ENCODE peak calls at places on chromosomes 1 and 21, in four cellular contexts. T is GM13976, N is uterus, V is fibroblast of pulmonary artery. R is an unnamed sample.

GRCh38 chr1:192952646-192953045 is 106.5 kb downstream of the UCHL5 start:
- DNase-seq in T (no peak), N (no peak), V (peak), R (no peak)

GRCh38 chr21:32356874-32357395 is 35.9 kb downstream of the URB1 start:
- DNase-seq in T (no peak), N (no peak), V (no peak), R (no peak)

GRCh38 chr1:103194060-103194459 is 85.7 kb upstream of the COL11A1 start:
- DNase-seq in T (no peak), N (no peak), V (no peak), R (no peak)

GRCh38 chr1:171913385-171913784 is 72.1 kb downstream of the DNM3 start:
- DNase-seq in T (no peak), N (no peak), V (peak), R (no peak)

GRCh38 chr21:28893687-28894086 is 99.0 kb downstream of the LTN1 start:
- DNase-seq in T (no peak), N (no peak), V (no peak), R (no peak)

GRCh38 chr1:2121071-2121691 is 71.0 kb downstream of the PRKCZ start:
- DNase-seq in T (no peak), N (no peak), V (no peak), R (peak)

GRCh38 chr1:159755608-159756007 is 25.2 kb upstream of the DUSP23 start:
- DNase-seq in T (no peak), N (no peak), V (no peak), R (no peak)

GRCh38 chr1:15454256-15454655 is 2.3 kb upstream of the CELA2A start:
- DNase-seq in T (no peak), N (no peak), V (peak), R (no peak)

GRCh38 chr1:180310095-180310494 is 80.0 kb downstream of the LHX4 start:
- DNase-seq in T (no peak), N (no peak), V (peak), R (no peak)

GRCh38 chr21:43269461-43269860 is 100.7 kb downstream of the CRYAA start:
- DNase-seq in T (peak), N (no peak), V (no peak), R (peak)

GRCh38 chr21:33155005-33155404 is 74.7 kb upstream of the IFNAR2 start:
- DNase-seq in T (no peak), N (no peak), V (no peak), R (no peak)

GRCh38 chr1:54243022-54243421 is 43.1 kb downstream of the MRPL37 start:
- DNase-seq in T (no peak), N (no peak), V (no peak), R (no peak)

GRCh38 chr1:62437273-62437945 is 560 bp downstream of the USP1 start:
- DNase-seq in T (peak), N (peak), V (peak), R (no peak)

GRCh38 chr1:17059391-17060128 is 5.7 kb upstream of the SDHB start:
- DNase-seq in T (peak), N (no peak), V (peak), R (no peak)

GRCh38 chr21:30234643-30235042 is 18.7 kb upstream of the CLDN8 start:
- DNase-seq in T (no peak), N (no peak), V (peak), R (no peak)

GRCh38 chr1:228434674-228435073 is 18.0 kb upstream of the TRIM17 start:
- DNase-seq in T (no peak), N (no peak), V (peak), R (no peak)

GRCh38 chr1:924619-925323 is 1.0 kb downstream of the SAMD11 start:
- DNase-seq in T (no peak), N (no peak), V (peak), R (no peak)

GRCh38 chr1:26296340-26297056 is 9.9 kb downstream of the UBXN11 start:
- DNase-seq in T (no peak), N (no peak), V (no peak), R (no peak)

GRCh38 chr1:17227358-17227915 is 21.5 kb upstream of the PADI3 start:
- DNase-seq in T (no peak), N (no peak), V (no peak), R (no peak)

GRCh38 chr1:228842094-228842775 is 107.0 kb downstream of the RHOU start:
- DNase-seq in T (no peak), N (peak), V (peak), R (no peak)

GRCh38 chr1:230868736-230869385 is 540 bp upstream of the C1orf198 start:
- DNase-seq in T (peak), N (no peak), V (peak), R (no peak)

GRCh38 chr1:39115271-39116110 is 89.0 kb upstream of the MACF1 start:
- DNase-seq in T (no peak), N (no peak), V (peak), R (no peak)

GRCh38 chr1:25780318-25781129 is 19.5 kb upstream of the SELENON start:
- DNase-seq in T (no peak), N (peak), V (no peak), R (no peak)

GRCh38 chr1:56502700-56503245 is 76.6 kb downstream of the PLPP3 start:
- DNase-seq in T (no peak), N (no peak), V (peak), R (no peak)

GRCh38 chr1:40383488-40384412 is 10.2 kb downstream of the SMAP2 start:
- DNase-seq in T (no peak), N (no peak), V (peak), R (no peak)

GRCh38 chr1:204419064-204419403 is 7.4 kb upstream of the PPP1R15B start:
- DNase-seq in T (no peak), N (no peak), V (no peak), R (no peak)

GRCh38 chr1:38274974-38275373 is 228.4 kb upstream of the POU3F1 start:
- DNase-seq in T (no peak), N (no peak), V (peak), R (no peak)

GRCh38 chr1:183870351-183871077 is 65.6 kb downstream of the RGL1 start:
- DNase-seq in T (no peak), N (peak), V (peak), R (no peak)

GRCh38 chr21:44052071-44052829 is 40.1 kb downstream of the TRAPPC10 start:
- DNase-seq in T (no peak), N (no peak), V (no peak), R (no peak)

GRCh38 chr1:85078903-85079302 is 30.6 kb upstream of the MCOLN3 start:
- DNase-seq in T (peak), N (no peak), V (peak), R (no peak)

DNA sequence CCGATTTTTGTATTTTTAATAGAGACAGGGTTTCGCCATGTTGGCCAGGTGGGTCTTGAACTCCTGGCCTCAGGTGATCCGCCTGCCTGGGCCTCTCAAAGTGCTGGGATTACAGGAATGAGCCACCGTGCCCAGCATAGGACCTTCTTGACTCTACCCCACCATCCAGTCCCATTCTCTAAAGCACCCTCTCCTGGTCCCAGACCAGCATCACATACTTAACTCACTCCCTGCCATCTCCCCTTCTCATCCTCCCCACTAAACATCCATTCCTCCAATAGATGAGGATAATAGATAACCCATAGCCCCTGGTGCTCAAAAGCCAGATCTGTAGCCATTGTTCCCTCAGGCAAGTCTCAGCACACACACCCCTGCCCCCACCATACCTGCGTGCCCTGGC is 2.1 kb downstream of the ENTREP3 start:
- DNase-seq in T (no peak), N (no peak), V (no peak), R (no peak)
- TF ChIP-seq CTCF in T (no peak), N (no peak), V (peak), R (peak)

GRCh38 chr1:43221256-43221778 is 48.5 kb upstream of the TMEM125 start:
- DNase-seq in T (peak), N (no peak), V (no peak), R (no peak)

GRCh38 chr1:43222876-43223275 is 46.9 kb upstream of the TMEM125 start:
- DNase-seq in T (no peak), N (no peak), V (no peak), R (peak)

GRCh38 chr1:43227138-43227836 is 42.5 kb upstream of the TMEM125 start:
- DNase-seq in T (peak), N (peak), V (peak), R (no peak)

GRCh38 chr1:43229831-43230780 is 39.7 kb upstream of the TMEM125 start:
- DNase-seq in T (no peak), N (no peak), V (no peak), R (no peak)

DNA sequence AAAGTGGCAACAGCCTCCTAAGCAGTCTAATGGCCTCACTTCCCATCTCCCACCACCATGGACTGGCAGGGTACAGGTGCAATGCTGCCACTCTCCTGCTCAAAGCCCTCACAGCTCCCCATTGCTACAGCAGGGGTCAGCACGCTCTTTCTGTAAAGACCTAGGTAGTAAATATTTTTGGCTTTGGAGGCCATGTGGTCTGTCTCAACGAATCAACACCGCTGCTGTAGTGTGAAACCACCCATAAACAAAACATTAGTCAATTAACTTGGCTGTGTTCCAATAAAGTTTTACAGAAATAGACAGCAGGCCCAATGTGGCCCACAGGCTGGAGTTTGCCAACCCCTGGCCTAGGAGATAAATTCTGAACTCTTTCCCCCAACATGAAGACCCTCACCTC is 44.6 kb upstream of the TMEM125 start:
- DNase-seq in T (no peak), N (no peak), V (peak), R (no peak)
- TF ChIP-seq CTCF in T (no peak), N (no peak), V (no peak), R (no peak)

GRCh38 chr1:150281221-150281757 is 1.1 kb upstream of the CIART start:
- DNase-seq in T (peak), N (peak), V (peak), R (no peak)
- TF ChIP-seq CTCF in T (peak), N (peak), V (peak), R (peak)

GRCh38 chr1:5620997-5621396 is 371.2 kb downstream of the NPHP4 start:
- DNase-seq in T (no peak), N (no peak), V (no peak), R (no peak)
- TF ChIP-seq CTCF in T (no peak), N (no peak), V (no peak), R (no peak)

DNA sequence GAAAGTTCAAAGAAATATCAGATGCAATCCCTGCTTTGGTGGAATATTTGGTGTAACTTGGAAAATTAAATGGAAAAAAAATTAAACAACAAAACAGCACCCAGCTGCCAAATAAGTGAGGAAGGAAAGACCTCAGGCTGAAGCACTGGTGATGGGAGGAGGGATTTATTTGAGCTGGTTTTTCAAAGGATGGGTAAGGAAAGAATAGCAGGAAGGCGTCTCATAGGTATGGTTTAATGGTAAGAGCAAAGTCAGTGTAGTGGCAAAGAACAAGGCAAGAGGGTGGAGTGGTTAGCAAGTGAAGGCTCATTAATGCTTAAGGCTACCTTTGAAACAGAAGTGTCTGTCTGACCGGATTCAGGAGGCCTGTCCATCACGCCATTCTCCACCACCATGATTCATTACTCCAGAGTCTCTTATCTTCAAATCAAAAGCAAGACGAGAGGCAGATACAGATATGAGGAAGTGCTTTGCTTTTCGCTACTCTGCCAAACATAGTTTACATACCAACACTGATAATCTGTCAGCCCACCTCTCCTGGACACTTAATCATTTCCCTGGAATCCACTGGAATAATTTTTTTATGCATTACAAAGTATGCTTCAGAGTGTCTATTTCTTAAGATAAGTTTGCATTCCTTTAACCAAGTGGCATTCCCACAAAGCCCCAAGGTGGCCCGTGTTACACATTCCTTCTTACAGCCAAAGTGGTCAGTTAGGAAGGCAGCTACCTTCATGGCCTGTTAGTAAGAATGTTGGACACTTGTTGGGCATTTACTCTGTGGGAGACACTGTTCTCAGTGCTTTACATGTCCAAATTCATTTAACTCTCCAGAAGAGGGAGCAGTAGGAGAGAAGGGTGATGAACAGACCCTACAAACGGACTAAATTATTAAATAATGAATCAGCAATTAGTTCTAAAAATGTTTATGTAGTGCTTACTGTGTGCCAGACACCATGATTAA is 146.6 kb downstream of the ROR1 start:
- DNase-seq in T (no peak), N (no peak), V (peak), R (no peak)
- TF ChIP-seq CTCF in T (no peak), N (no peak), V (peak), R (peak)

DNA sequence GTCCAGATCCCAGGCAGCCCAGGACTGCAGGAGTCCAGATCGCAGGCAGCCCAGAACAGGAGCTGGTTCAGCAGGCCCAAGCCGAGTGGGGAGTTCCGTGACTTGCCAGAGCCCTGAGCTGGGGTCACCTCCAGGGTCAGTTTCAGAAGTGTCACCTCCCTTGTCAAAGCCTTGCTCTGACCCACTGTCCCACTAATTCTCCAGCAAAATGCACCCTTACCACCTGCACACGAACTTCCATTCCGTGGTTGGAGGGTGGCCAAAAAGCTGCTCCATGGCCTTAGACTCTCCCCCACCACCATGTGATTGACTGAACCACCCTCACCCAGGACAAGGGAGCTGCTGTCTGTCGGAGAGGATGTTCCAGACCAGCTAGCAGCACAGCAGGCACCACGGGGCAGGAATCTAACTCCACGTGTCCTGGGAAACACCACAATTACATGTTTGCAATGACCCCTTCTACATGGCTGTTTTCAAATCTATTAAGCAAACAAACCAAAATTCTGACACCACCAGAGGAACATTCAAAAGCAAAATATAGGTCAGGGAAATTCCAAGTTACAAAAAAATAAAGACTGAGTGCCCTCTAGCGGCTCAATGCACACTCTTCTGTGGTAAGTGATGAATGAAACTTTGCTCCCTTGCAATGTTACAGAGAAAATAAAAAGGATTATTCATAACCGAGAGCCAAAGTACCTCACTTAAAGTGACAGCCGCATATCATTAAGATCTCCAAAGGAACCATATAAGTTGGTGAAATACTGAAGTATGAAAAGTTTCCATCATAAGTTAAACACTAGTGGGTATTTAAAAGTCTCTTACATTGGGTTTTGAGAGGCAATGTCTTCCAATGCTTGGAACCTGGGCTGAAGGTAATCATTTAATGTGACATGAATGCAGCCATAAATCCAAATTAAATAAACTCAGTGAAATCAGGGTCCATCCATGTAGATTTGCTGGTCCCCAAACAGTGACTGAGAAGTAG is 76.3 kb downstream of the NPHP4 start:
- DNase-seq in T (peak), N (no peak), V (peak), R (no peak)
- TF ChIP-seq CTCF in T (peak), N (peak), V (peak), R (peak)

GRCh38 chr1:247738315-247738714 is at the start of gene OR14K1:
- DNase-seq in T (no peak), N (no peak), V (no peak), R (no peak)
- TF ChIP-seq CTCF in T (no peak), N (no peak), V (no peak), R (no peak)

DNA sequence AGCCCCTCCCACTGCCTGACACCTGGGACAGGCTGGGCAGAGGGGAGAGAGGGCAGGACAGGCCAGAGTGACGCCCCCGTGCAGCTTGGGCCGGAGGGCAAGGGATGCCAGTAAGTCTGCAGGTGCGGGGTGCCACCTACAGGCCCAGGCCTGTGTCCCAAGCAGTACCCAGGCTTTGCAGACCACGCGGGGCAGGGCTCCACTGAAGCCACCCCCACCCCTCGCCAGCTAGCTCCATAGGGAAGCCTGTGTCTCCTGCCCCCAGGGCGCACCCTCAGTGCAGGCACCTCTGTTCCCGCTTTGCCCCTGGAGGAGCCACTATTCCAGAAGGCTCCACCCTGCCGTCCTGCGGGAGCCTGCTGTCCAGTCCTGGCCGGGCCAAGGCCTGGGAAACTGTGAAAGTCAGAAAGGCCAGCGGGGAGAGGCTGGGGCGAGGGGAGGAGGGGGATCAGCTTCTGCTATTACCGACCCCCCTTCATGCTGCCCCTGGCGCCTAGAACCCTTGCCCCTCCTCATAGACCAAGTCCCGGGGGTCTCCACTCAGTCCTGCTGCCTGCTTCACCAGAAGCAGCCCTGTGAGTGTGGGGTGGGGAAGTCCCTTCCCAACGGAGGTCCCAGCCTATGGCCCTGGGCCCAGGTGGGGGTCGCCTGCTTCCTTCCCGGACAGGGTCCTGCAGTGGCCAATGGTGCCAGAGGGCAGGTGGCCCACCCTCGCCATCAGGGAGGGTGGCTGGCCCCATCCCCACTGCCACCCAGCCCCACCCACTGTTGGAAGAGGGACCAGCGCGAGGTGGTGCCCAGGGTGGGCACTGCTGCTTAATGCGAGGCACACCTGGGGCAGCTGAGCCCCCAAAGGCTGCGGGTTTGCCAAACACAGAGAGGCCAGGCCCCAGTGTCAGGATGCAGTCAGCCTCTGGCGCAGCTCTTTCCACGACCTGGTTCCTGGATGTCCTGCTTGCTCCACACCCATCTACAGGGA is 54.4 kb downstream of the KCNAB2 start:
- DNase-seq in T (no peak), N (no peak), V (peak), R (peak)
- TF ChIP-seq CTCF in T (peak), N (no peak), V (no peak), R (peak)

R was measured in chondrocyte.